ENCODE peak calls at places on chromosomes 13 and 19, in six cellular contexts. One of them, this sample, is unnamed.

GRCh38 chr19:34243876-34244578 is 10.3 kb upstream of the GARRE1 start:
- DNase-seq in AG04450: no peak
- DNase-seq in heart right ventricle: no peak
- DNase-seq in cardiac fibroblast: no peak
- DNase-seq in dorsolateral prefrontal cortex: no peak
- DNase-seq in nephron progenitor cell: no peak
- DNase-seq in this sample: no peak

GRCh38 chr19:38385804-38386257 is 2.0 kb downstream of the GGN start:
- DNase-seq in AG04450: no peak
- DNase-seq in heart right ventricle: no peak
- DNase-seq in cardiac fibroblast: no peak
- DNase-seq in dorsolateral prefrontal cortex: no peak
- DNase-seq in nephron progenitor cell: no peak
- DNase-seq in this sample: no peak

GRCh38 chr13:94595006-94595942 is 678 bp downstream of the TGDS start:
- DNase-seq in AG04450: no peak
- DNase-seq in heart right ventricle: no peak
- DNase-seq in cardiac fibroblast: peak; percentile 42
- DNase-seq in dorsolateral prefrontal cortex: peak; percentile 18
- DNase-seq in nephron progenitor cell: peak; percentile 10
- DNase-seq in this sample: peak; percentile 27

GRCh38 chr13:74306496-74306895 is 172.3 kb upstream of the KLF12 start:
- DNase-seq in AG04450: no peak
- DNase-seq in heart right ventricle: no peak
- DNase-seq in cardiac fibroblast: peak; percentile 11
- DNase-seq in dorsolateral prefrontal cortex: no peak
- DNase-seq in nephron progenitor cell: no peak
- DNase-seq in this sample: no peak

GRCh38 chr19:2771786-2772674 is 11.0 kb downstream of the SGTA start:
- DNase-seq in AG04450: no peak
- DNase-seq in heart right ventricle: no peak
- DNase-seq in cardiac fibroblast: no peak
- DNase-seq in dorsolateral prefrontal cortex: no peak
- DNase-seq in nephron progenitor cell: no peak
- DNase-seq in this sample: no peak

GRCh38 chr19:33403221-33403972 is 29.9 kb downstream of the CEBPG start:
- DNase-seq in AG04450: no peak
- DNase-seq in heart right ventricle: no peak
- DNase-seq in cardiac fibroblast: no peak
- DNase-seq in dorsolateral prefrontal cortex: no peak
- DNase-seq in nephron progenitor cell: no peak
- DNase-seq in this sample: no peak

GRCh38 chr13:32142956-32143375 is 111.4 kb downstream of the FRY start:
- DNase-seq in AG04450: peak; percentile 36
- DNase-seq in heart right ventricle: no peak
- DNase-seq in cardiac fibroblast: peak; percentile 41
- DNase-seq in dorsolateral prefrontal cortex: no peak
- DNase-seq in nephron progenitor cell: no peak
- DNase-seq in this sample: no peak

GRCh38 chr19:12720851-12721655 is 2.7 kb downstream of the TNPO2 start:
- DNase-seq in AG04450: no peak
- DNase-seq in heart right ventricle: no peak
- DNase-seq in cardiac fibroblast: peak; percentile 27
- DNase-seq in dorsolateral prefrontal cortex: no peak
- DNase-seq in nephron progenitor cell: no peak
- DNase-seq in this sample: no peak

GRCh38 chr13:30841161-30841560 is 64.9 kb upstream of the MEDAG start:
- DNase-seq in AG04450: no peak
- DNase-seq in heart right ventricle: no peak
- DNase-seq in cardiac fibroblast: no peak
- DNase-seq in dorsolateral prefrontal cortex: no peak
- DNase-seq in nephron progenitor cell: no peak
- DNase-seq in this sample: no peak

GRCh38 chr19:17294051-17294891 is 9.0 kb downstream of the ABHD8 start:
- DNase-seq in AG04450: no peak
- DNase-seq in heart right ventricle: no peak
- DNase-seq in cardiac fibroblast: peak; percentile 34
- DNase-seq in dorsolateral prefrontal cortex: no peak
- DNase-seq in nephron progenitor cell: peak; percentile 63
- DNase-seq in this sample: peak; percentile 65

GRCh38 chr19:4375620-4376228 is 24.6 kb downstream of the SH3GL1 start:
- DNase-seq in AG04450: no peak
- DNase-seq in heart right ventricle: no peak
- DNase-seq in cardiac fibroblast: peak; percentile 77
- DNase-seq in dorsolateral prefrontal cortex: no peak
- DNase-seq in nephron progenitor cell: no peak
- DNase-seq in this sample: peak; percentile 59

GRCh38 chr13:37608750-37609339 is 10.3 kb upstream of the POSTN start:
- DNase-seq in AG04450: no peak
- DNase-seq in heart right ventricle: no peak
- DNase-seq in cardiac fibroblast: peak; percentile 40
- DNase-seq in dorsolateral prefrontal cortex: no peak
- DNase-seq in nephron progenitor cell: no peak
- DNase-seq in this sample: no peak

DNA sequence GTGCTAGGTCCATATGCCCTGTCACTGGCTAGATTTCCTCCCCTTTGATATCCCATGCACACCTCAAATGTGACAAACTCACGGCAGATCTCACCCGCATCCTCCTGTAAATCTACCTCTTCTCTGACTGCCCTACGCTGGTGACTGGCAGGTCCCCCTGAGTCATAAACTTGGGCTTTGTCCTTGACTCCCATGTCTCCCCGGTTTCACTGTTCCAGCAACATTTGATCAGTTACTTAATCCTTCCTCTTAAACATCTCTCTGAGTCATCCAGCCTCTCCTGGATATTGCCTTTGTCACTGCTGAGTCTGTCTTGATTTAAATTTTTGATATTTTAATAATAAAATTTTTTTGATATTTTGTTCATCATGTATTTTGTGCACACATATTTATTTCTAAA is 26.5 kb downstream of the FAM216B start:
- DNase-seq in AG04450: no peak
- DNase-seq in heart right ventricle: no peak
- DNase-seq in cardiac fibroblast: peak; percentile 81
- DNase-seq in dorsolateral prefrontal cortex: no peak
- DNase-seq in nephron progenitor cell: no peak
- DNase-seq in this sample: no peak
- TF ChIP-seq CTCF in AG04450: no peak
- TF ChIP-seq CTCF in heart right ventricle: no peak
- TF ChIP-seq CTCF in cardiac fibroblast: no peak
- TF ChIP-seq CTCF in dorsolateral prefrontal cortex: no peak
- TF ChIP-seq CTCF in nephron progenitor cell: no peak
- TF ChIP-seq CTCF in this sample: no peak

GRCh38 chr19:50313812-50314536 is 15.2 kb downstream of the KCNC3 start:
- DNase-seq in AG04450: no peak
- DNase-seq in heart right ventricle: no peak
- DNase-seq in cardiac fibroblast: no peak
- DNase-seq in dorsolateral prefrontal cortex: no peak
- DNase-seq in nephron progenitor cell: peak; percentile 31
- DNase-seq in this sample: no peak
- TF ChIP-seq CTCF in AG04450: no peak
- TF ChIP-seq CTCF in heart right ventricle: no peak
- TF ChIP-seq CTCF in cardiac fibroblast: no peak
- TF ChIP-seq CTCF in dorsolateral prefrontal cortex: no peak
- TF ChIP-seq CTCF in nephron progenitor cell: no peak
- TF ChIP-seq CTCF in this sample: no peak

GRCh38 chr13:39779337-39780270 is 124.1 kb downstream of the COG6 start:
- DNase-seq in AG04450: no peak
- DNase-seq in heart right ventricle: no peak
- DNase-seq in cardiac fibroblast: peak; percentile 77
- DNase-seq in dorsolateral prefrontal cortex: no peak
- DNase-seq in nephron progenitor cell: no peak
- DNase-seq in this sample: no peak

GRCh38 chr13:39776439-39776838 is 121.0 kb downstream of the COG6 start:
- DNase-seq in AG04450: peak; percentile 51
- DNase-seq in heart right ventricle: no peak
- DNase-seq in cardiac fibroblast: peak; percentile 95
- DNase-seq in dorsolateral prefrontal cortex: no peak
- DNase-seq in nephron progenitor cell: no peak
- DNase-seq in this sample: peak; percentile 30

GRCh38 chr13:39777021-39777420 is 121.6 kb downstream of the COG6 start:
- DNase-seq in AG04450: no peak
- DNase-seq in heart right ventricle: no peak
- DNase-seq in cardiac fibroblast: no peak
- DNase-seq in dorsolateral prefrontal cortex: no peak
- DNase-seq in nephron progenitor cell: no peak
- DNase-seq in this sample: no peak

GRCh38 chr13:39773833-39774232 is 118.4 kb downstream of the COG6 start:
- DNase-seq in AG04450: no peak
- DNase-seq in heart right ventricle: no peak
- DNase-seq in cardiac fibroblast: peak; percentile 87
- DNase-seq in dorsolateral prefrontal cortex: no peak
- DNase-seq in nephron progenitor cell: no peak
- DNase-seq in this sample: no peak

GRCh38 chr13:39777527-39778061 is 122.1 kb downstream of the COG6 start:
- DNase-seq in AG04450: peak; percentile 55
- DNase-seq in heart right ventricle: no peak
- DNase-seq in cardiac fibroblast: peak; percentile 97
- DNase-seq in dorsolateral prefrontal cortex: no peak
- DNase-seq in nephron progenitor cell: no peak
- DNase-seq in this sample: no peak
- TF ChIP-seq CTCF in AG04450: peak; percentile 58
- TF ChIP-seq CTCF in heart right ventricle: peak; percentile 23
- TF ChIP-seq CTCF in cardiac fibroblast: peak; percentile 71
- TF ChIP-seq CTCF in dorsolateral prefrontal cortex: peak; percentile 33
- TF ChIP-seq CTCF in nephron progenitor cell: no peak
- TF ChIP-seq CTCF in this sample: peak; percentile 0

GRCh38 chr19:51614789-51615188 is 15.4 kb downstream of the SIGLEC5 start:
- DNase-seq in AG04450: no peak
- DNase-seq in heart right ventricle: no peak
- DNase-seq in cardiac fibroblast: no peak
- DNase-seq in dorsolateral prefrontal cortex: no peak
- DNase-seq in nephron progenitor cell: no peak
- DNase-seq in this sample: no peak

GRCh38 chr19:51610576-51610975 is 19.6 kb downstream of the SIGLEC5 start:
- DNase-seq in AG04450: no peak
- DNase-seq in heart right ventricle: no peak
- DNase-seq in cardiac fibroblast: no peak
- DNase-seq in dorsolateral prefrontal cortex: no peak
- DNase-seq in nephron progenitor cell: no peak
- DNase-seq in this sample: no peak

GRCh38 chr19:51621178-51621577 is 9.0 kb downstream of the SIGLEC5 start:
- DNase-seq in AG04450: no peak
- DNase-seq in heart right ventricle: no peak
- DNase-seq in cardiac fibroblast: no peak
- DNase-seq in dorsolateral prefrontal cortex: no peak
- DNase-seq in nephron progenitor cell: no peak
- DNase-seq in this sample: peak; percentile 77

DNA sequence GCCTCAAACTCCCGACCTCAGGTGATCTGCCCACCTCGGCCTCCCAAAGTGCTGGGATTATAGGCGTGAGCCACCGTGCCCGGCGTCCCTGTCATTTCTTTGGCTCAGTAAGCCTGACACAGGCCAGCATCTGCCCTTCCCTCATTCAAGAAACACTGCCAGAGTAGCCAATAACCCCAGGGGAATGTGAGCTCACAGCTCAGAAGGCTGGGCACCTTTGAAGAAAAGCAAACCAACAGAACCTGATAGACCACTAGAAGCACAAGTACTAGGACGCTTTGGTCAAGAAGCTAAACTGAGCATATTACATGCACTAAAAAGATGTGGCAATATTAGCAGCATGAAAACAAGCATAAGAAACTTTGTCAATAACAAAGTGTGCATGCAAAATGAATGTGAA is 14.2 kb downstream of the SIGLEC5 start:
- DNase-seq in AG04450: no peak
- DNase-seq in heart right ventricle: no peak
- DNase-seq in cardiac fibroblast: no peak
- DNase-seq in dorsolateral prefrontal cortex: no peak
- DNase-seq in nephron progenitor cell: no peak
- DNase-seq in this sample: no peak
- TF ChIP-seq CTCF in AG04450: no peak
- TF ChIP-seq CTCF in heart right ventricle: no peak
- TF ChIP-seq CTCF in cardiac fibroblast: no peak
- TF ChIP-seq CTCF in dorsolateral prefrontal cortex: no peak
- TF ChIP-seq CTCF in nephron progenitor cell: no peak
- TF ChIP-seq CTCF in this sample: no peak

DNA sequence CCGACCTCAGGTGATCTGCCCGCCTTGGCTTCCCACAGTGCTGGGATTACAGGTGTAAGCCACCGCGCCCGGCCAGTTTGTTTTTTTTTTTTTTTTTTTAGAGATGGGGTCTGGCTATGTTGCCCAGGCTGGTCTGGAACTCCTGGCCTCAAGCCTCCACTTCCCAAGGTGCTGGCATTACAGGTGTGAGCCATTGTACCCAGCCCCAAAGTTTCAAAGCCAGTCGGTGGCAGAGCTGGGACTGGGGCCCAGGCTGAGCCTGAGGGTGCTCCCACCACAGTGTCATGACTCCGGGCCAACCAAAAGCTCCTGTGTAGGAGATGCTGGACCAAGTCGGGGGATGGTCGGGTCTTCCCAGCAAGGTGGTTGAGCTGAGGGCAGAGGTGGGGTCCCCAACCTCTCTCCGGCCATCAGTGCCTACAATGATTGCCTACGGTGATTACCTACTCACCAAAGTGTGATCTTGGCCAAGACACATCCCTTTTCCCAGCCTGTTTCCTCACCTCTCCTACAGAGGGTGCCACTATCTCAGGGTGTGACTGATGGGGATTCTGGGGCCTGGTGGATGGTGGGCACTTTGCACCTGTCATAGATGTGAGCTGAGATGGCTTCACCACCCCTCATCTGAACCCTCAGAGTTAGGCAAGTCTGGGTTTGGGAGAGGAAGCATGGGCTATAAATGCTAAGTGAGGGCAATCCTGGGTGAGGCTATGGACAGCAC is 5.9 kb upstream of the SAMD1 start:
- DNase-seq in AG04450: no peak
- DNase-seq in heart right ventricle: no peak
- DNase-seq in cardiac fibroblast: no peak
- DNase-seq in dorsolateral prefrontal cortex: no peak
- DNase-seq in nephron progenitor cell: no peak
- DNase-seq in this sample: no peak
- TF ChIP-seq CTCF in AG04450: peak; percentile 15
- TF ChIP-seq CTCF in heart right ventricle: peak; percentile 16
- TF ChIP-seq CTCF in cardiac fibroblast: no peak
- TF ChIP-seq CTCF in dorsolateral prefrontal cortex: no peak
- TF ChIP-seq CTCF in nephron progenitor cell: no peak
- TF ChIP-seq CTCF in this sample: peak; percentile 17

GRCh38 chr19:9842834-9843625 is 7.9 kb downstream of the PIN1 start:
- DNase-seq in AG04450: no peak
- DNase-seq in heart right ventricle: no peak
- DNase-seq in cardiac fibroblast: no peak
- DNase-seq in dorsolateral prefrontal cortex: peak; percentile 57
- DNase-seq in nephron progenitor cell: no peak
- DNase-seq in this sample: no peak
- TF ChIP-seq CTCF in AG04450: no peak
- TF ChIP-seq CTCF in heart right ventricle: no peak
- TF ChIP-seq CTCF in cardiac fibroblast: no peak
- TF ChIP-seq CTCF in dorsolateral prefrontal cortex: no peak
- TF ChIP-seq CTCF in nephron progenitor cell: no peak
- TF ChIP-seq CTCF in this sample: no peak

GRCh38 chr19:44585371-44586141 is 27.8 kb upstream of the IGSF23 start:
- DNase-seq in AG04450: no peak
- DNase-seq in heart right ventricle: no peak
- DNase-seq in cardiac fibroblast: peak; percentile 60
- DNase-seq in dorsolateral prefrontal cortex: no peak
- DNase-seq in nephron progenitor cell: no peak
- DNase-seq in this sample: no peak
- TF ChIP-seq CTCF in AG04450: peak; percentile 29
- TF ChIP-seq CTCF in heart right ventricle: no peak
- TF ChIP-seq CTCF in cardiac fibroblast: peak; percentile 14
- TF ChIP-seq CTCF in dorsolateral prefrontal cortex: no peak
- TF ChIP-seq CTCF in nephron progenitor cell: no peak
- TF ChIP-seq CTCF in this sample: no peak

GRCh38 chr13:47126432-47126831 is 229.6 kb upstream of the HTR2A start:
- DNase-seq in AG04450: no peak
- DNase-seq in heart right ventricle: no peak
- DNase-seq in cardiac fibroblast: peak; percentile 31
- DNase-seq in dorsolateral prefrontal cortex: no peak
- DNase-seq in nephron progenitor cell: no peak
- DNase-seq in this sample: no peak
- TF ChIP-seq CTCF in AG04450: no peak
- TF ChIP-seq CTCF in heart right ventricle: no peak
- TF ChIP-seq CTCF in cardiac fibroblast: peak; percentile 15
- TF ChIP-seq CTCF in dorsolateral prefrontal cortex: no peak
- TF ChIP-seq CTCF in nephron progenitor cell: no peak
- TF ChIP-seq CTCF in this sample: peak; percentile 13

This sample was measured in GM10248.